ENCODE peak calls at places on chromosome 11, in five cellular contexts. Y is heart left ventricle, H is neural progenitor cell, S is colonic mucosa, P is GM06990. J is an unnamed sample. For H3K36me3, the result is how much of the 10 kb centered on the place peaks cover.

GRCh38 chr11:1448166-1448825 is 38.3 kb downstream of the MOB2 start:
- DNase-seq in Y (no peak), H (no peak), S (no peak), P (no peak), J (no peak)

GRCh38 chr11:102497061-102497460 is 33.5 kb downstream of the MMP7 start:
- DNase-seq in Y (no peak), H (no peak), S (no peak), P (no peak), J (no peak)

GRCh38 chr11:124113890-124114289 is 1.4 kb upstream of the VWA5A start:
- DNase-seq in Y (no peak), H (no peak), S (peak), P (no peak), J (no peak)

GRCh38 chr11:15843309-15843857 is 513.0 kb downstream of the SOX6 start:
- DNase-seq in Y (no peak), H (peak), S (no peak), P (no peak), J (no peak)

GRCh38 chr11:112583246-112583893 is 322.7 kb upstream of the PLET1 start:
- DNase-seq in Y (no peak), H (no peak), S (no peak), P (peak), J (no peak)

GRCh38 chr11:19746081-19746480 is 33.4 kb downstream of the NAV2 start:
- DNase-seq in Y (no peak), H (no peak), S (no peak), P (no peak), J (no peak)

GRCh38 chr11:122656073-122656630 is 630 bp downstream of the UBASH3B start:
- DNase-seq in Y (peak), H (peak), S (peak), P (no peak), J (peak)

GRCh38 chr11:61749607-61750217 is 2.7 kb upstream of the MYRF start:
- DNase-seq in Y (no peak), H (peak), S (no peak), P (no peak), J (no peak)

GRCh38 chr11:67439321-67440228 is 2.1 kb upstream of the PTPRCAP start:
- DNase-seq in Y (no peak), H (no peak), S (peak), P (no peak), J (peak)

GRCh38 chr11:2428322-2428795 is 16.0 kb downstream of the TRPM5 start:
- DNase-seq in Y (peak), H (peak), S (peak), P (no peak), J (peak)

GRCh38 chr11:12232819-12233601 is 122.6 kb downstream of the MICAL2 start:
- DNase-seq in Y (no peak), H (no peak), S (no peak), P (no peak), J (no peak)

GRCh38 chr11:34475656-34476055 is 36.9 kb downstream of the CAT start:
- DNase-seq in Y (no peak), H (no peak), S (no peak), P (no peak), J (no peak)

GRCh38 chr11:95076416-95076815 is 9.7 kb downstream of the SRSF8 start:
- DNase-seq in Y (no peak), H (no peak), S (no peak), P (no peak), J (no peak)

GRCh38 chr11:75319035-75319877 is 32.2 kb downstream of the ARRB1 start:
- DNase-seq in Y (peak), H (no peak), S (peak), P (no peak), J (no peak)

GRCh38 chr11:104665631-104666030 is 232.6 kb downstream of the CASP12 start:
- DNase-seq in Y (no peak), H (no peak), S (no peak), P (no peak), J (no peak)

GRCh38 chr11:69280994-69281393 is 13.0 kb upstream of the MYEOV start:
- DNase-seq in Y (peak), H (no peak), S (no peak), P (no peak), J (no peak)

GRCh38 chr11:124799384-124800225 is 601 bp downstream of the MSANTD2 start:
- DNase-seq in Y (peak), H (peak), S (peak), P (peak), J (peak)

GRCh38 chr11:94171693-94172440 is 43.2 kb downstream of the PANX1 start:
- DNase-seq in Y (no peak), H (peak), S (peak), P (no peak), J (no peak)

GRCh38 chr11:72969894-72970335 is 155.7 kb downstream of the ATG16L2 start:
- DNase-seq in Y (no peak), H (no peak), S (no peak), P (peak), J (no peak)

GRCh38 chr11:35340101-35340500 is 79.3 kb downstream of the SLC1A2 start:
- DNase-seq in Y (no peak), H (no peak), S (no peak), P (no peak), J (no peak)

GRCh38 chr11:44950036-44950624 is 553 bp downstream of the TP53I11 start:
- DNase-seq in Y (peak), H (peak), S (peak), P (no peak), J (no peak)

GRCh38 chr11:118485273-118485672 is 42.0 kb upstream of the TTC36 start:
- DNase-seq in Y (no peak), H (no peak), S (no peak), P (no peak), J (no peak)

GRCh38 chr11:118488480-118489109 is 38.7 kb upstream of the TTC36 start:
- DNase-seq in Y (peak), H (peak), S (peak), P (peak), J (peak)

GRCh38 chr11:118484405-118484804 is 42.9 kb upstream of the TTC36 start:
- DNase-seq in Y (no peak), H (no peak), S (no peak), P (no peak), J (no peak)
- H3K36me3 ChIP-seq in Y (half or more), H (half or more), S (under half), P (under half), J (under half)

DNA sequence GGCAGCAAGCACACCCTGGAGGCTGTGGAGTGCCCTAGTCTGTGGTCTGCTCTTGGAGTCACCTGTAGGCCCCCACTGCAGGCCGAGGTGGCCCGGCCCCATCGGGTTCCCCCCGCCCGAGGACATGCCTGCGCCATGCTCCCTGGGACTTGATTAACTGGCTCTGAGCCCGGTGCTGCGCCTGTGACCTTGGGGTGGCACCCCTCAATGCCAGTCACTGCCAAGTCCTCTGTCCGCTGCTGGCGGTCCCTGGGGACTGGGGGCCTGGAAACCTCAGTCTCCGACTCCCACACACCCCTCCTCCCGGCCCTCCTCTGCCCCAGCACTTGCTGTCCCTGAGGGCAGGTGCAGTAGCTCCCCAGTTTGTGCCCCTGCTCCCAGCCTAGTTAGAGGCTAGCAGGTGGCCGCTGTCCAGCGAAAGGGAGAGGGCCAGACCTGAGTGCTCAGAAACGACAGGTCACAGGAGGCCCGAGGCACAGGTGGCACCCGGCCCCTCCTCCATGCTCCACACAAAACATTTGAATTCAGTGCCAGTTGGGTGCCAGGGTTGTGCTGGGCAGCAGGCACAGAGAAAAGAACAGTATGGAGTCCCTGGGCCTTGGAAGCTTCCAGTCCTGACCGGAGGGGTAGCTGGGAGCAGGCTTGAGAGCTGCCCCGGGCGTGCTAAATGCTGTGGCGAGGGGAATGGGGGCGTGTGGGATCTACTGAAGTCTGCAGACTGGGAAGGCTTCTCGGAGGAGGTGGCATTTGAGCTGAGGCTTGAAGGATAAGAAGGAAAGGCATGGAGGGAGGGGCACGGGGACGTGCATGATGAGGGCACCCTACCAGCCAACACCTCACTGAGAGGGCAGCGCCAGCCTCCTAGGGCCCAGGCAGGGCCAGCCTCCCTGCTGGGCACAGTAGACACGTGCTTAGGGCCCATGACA is 16.4 kb upstream of the FLRT1 start:
- DNase-seq in Y (peak), H (no peak), S (no peak), P (no peak), J (no peak)
- H3K36me3 ChIP-seq in Y (under half), H (under half), S (under half), P (under half), J (under half)

GRCh38 chr11:128463975-128464374 is 123.4 kb downstream of the ETS1 start:
- DNase-seq in Y (no peak), H (no peak), S (no peak), P (no peak), J (no peak)

GRCh38 chr11:128464878-128465277 is 122.5 kb downstream of the ETS1 start:
- DNase-seq in Y (no peak), H (no peak), S (no peak), P (no peak), J (no peak)

GRCh38 chr11:128462189-128462588 is 125.2 kb downstream of the ETS1 start:
- DNase-seq in Y (no peak), H (no peak), S (no peak), P (no peak), J (no peak)

GRCh38 chr11:128462802-128463385 is 124.5 kb downstream of the ETS1 start:
- DNase-seq in Y (no peak), H (peak), S (no peak), P (no peak), J (no peak)

GRCh38 chr11:128463386-128463829 is 124.0 kb downstream of the ETS1 start:
- DNase-seq in Y (no peak), H (no peak), S (no peak), P (no peak), J (no peak)
- H3K36me3 ChIP-seq in Y (half or more), H (under half), S (under half), P (under half), J (under half)

GRCh38 chr11:83158965-83159900 is 2.3 kb downstream of the PCF11 start:
- DNase-seq in Y (no peak), H (no peak), S (no peak), P (no peak), J (no peak)
- H3K36me3 ChIP-seq in Y (under half), H (under half), S (under half), P (under half), J (under half)

DNA sequence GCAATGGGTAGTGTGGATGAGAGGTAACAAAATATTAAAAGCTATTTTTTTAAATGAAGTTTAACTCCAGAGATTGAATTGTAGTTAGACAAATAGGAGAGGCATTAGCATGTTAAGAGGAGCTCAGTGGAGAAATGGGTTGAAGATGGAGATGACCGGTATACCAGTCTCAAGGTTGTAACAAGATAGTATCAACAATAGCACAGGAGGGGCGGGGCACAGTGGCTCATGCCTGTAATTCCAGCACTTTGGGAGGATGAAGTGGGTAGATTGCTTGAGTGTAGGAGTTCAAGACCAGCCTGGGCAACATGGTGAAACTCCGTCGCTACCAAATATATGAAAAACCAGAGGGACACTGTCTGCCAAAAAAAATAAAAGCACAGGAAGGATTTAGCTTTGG is 6.0 kb upstream of the ANKRD42 start:
- DNase-seq in Y (no peak), H (no peak), S (no peak), P (no peak), J (no peak)
- H3K36me3 ChIP-seq in Y (half or more), H (under half), S (under half), P (under half), J (under half)

GRCh38 chr11:114253771-114254170 is 42.4 kb upstream of the NNMT start:
- DNase-seq in Y (no peak), H (no peak), S (no peak), P (no peak), J (no peak)
- H3K36me3 ChIP-seq in Y (under half), H (under half), S (under half), P (under half), J (under half)

GRCh38 chr11:33040862-33041453 is 1.6 kb downstream of the TCP11L1 start:
- DNase-seq in Y (no peak), H (peak), S (no peak), P (no peak), J (no peak)

GRCh38 chr11:33040127-33040861 is 922 bp downstream of the TCP11L1 start:
- DNase-seq in Y (no peak), H (no peak), S (no peak), P (peak), J (peak)

GRCh38 chr11:33033493-33033892 is 5.9 kb upstream of the TCP11L1 start:
- DNase-seq in Y (no peak), H (no peak), S (no peak), P (no peak), J (no peak)

GRCh38 chr11:33039274-33040126 is at the start of gene TCP11L1:
- DNase-seq in Y (peak), H (peak), S (peak), P (peak), J (peak)

GRCh38 chr11:33034983-33035382 is 4.4 kb upstream of the TCP11L1 start:
- DNase-seq in Y (no peak), H (no peak), S (no peak), P (no peak), J (no peak)
- H3K36me3 ChIP-seq in Y (under half), H (under half), S (under half), P (under half), J (under half)

J was measured in naive thymus-derived CD4-positive, alpha-beta T cell.